ENCODE peak calls at places on chromosomes 12 and 14, in four cellular contexts. H, Q, T and A are unnamed samples.

GRCh38 chr12:23096321-23096720 is 471.4 kb downstream of the ETNK1 start:
- DNase-seq in H (no peak), Q (no peak), T (no peak), A (no peak)

GRCh38 chr14:40989260-40989659 is 617.4 kb upstream of the LRFN5 start:
- DNase-seq in H (no peak), Q (no peak), T (no peak), A (no peak)

GRCh38 chr14:66117600-66117999 is 368.6 kb upstream of the CCDC196 start:
- DNase-seq in H (no peak), Q (no peak), T (no peak), A (no peak)

GRCh38 chr12:55220725-55221124 is at the start of gene OR10A7:
- DNase-seq in H (no peak), Q (no peak), T (no peak), A (no peak)

GRCh38 chr14:68248481-68249255 is 429.1 kb downstream of the RAD51B start:
- DNase-seq in H (peak; percentile 37), Q (peak; percentile 73), T (peak; percentile 64), A (no peak)

GRCh38 chr12:48159976-48160525 is 2.7 kb upstream of the ASB8 start:
- DNase-seq in H (no peak), Q (no peak), T (no peak), A (no peak)

GRCh38 chr14:58796636-58797429 is 159.1 kb downstream of the DACT1 start:
- DNase-seq in H (no peak), Q (no peak), T (no peak), A (peak; percentile 62)

GRCh38 chr12:44709166-44709565 is 166.9 kb downstream of the NELL2 start:
- DNase-seq in H (no peak), Q (no peak), T (no peak), A (no peak)

GRCh38 chr14:67943947-67944346 is 124.4 kb downstream of the RAD51B start:
- DNase-seq in H (peak; percentile 70), Q (peak; percentile 92), T (peak; percentile 83), A (peak; percentile 76)

GRCh38 chr12:59977779-59978178 is 381.9 kb downstream of the SLC16A7 start:
- DNase-seq in H (no peak), Q (no peak), T (no peak), A (no peak)

GRCh38 chr12:52616680-52617402 is 1.5 kb downstream of the KRT73 start:
- DNase-seq in H (no peak), Q (no peak), T (no peak), A (no peak)

GRCh38 chr14:100914597-100915021 is 11.1 kb upstream of the RTL1 start:
- DNase-seq in H (no peak), Q (no peak), T (no peak), A (no peak)

GRCh38 chr12:14771651-14772137 is 31.6 kb downstream of the WBP11 start:
- DNase-seq in H (no peak), Q (no peak), T (no peak), A (no peak)

GRCh38 chr12:16277585-16277984 is at the start of gene SLC15A5:
- DNase-seq in H (no peak), Q (no peak), T (no peak), A (no peak)

GRCh38 chr12:110733089-110733715 is 9.5 kb downstream of the PPP1CC start:
- DNase-seq in H (peak; percentile 39), Q (no peak), T (no peak), A (no peak)

GRCh38 chr14:101022121-101022520 is 118.6 kb upstream of the RTL1 start:
- DNase-seq in H (peak; percentile 3), Q (no peak), T (no peak), A (no peak)

GRCh38 chr12:3718100-3718499 is 34.8 kb downstream of the CRACR2A start:
- DNase-seq in H (no peak), Q (no peak), T (no peak), A (peak; percentile 45)

GRCh38 chr12:113101751-113102150 is 33.8 kb downstream of the RASAL1 start:
- DNase-seq in H (no peak), Q (no peak), T (no peak), A (no peak)

GRCh38 chr14:79016828-79017505 is 846.8 kb downstream of the NRXN3 start:
- DNase-seq in H (no peak), Q (no peak), T (no peak), A (no peak)

GRCh38 chr14:96888158-96888557 is 91.0 kb downstream of the VRK1 start:
- DNase-seq in H (no peak), Q (no peak), T (no peak), A (no peak)

GRCh38 chr12:28057856-28058615 is 85.5 kb upstream of the PTHLH start:
- DNase-seq in H (no peak), Q (no peak), T (no peak), A (no peak)

GRCh38 chr12:68037616-68038255 is 48.5 kb downstream of the IFNG-AS1 start:
- DNase-seq in H (no peak), Q (peak; percentile 15), T (no peak), A (no peak)

GRCh38 chr12:68043446-68043845 is 54.2 kb downstream of the IFNG-AS1 start:
- DNase-seq in H (no peak), Q (peak; percentile 36), T (no peak), A (no peak)

GRCh38 chr12:68038650-68039049 is 49.4 kb downstream of the IFNG-AS1 start:
- DNase-seq in H (no peak), Q (no peak), T (no peak), A (no peak)

GRCh38 chr12:68042212-68042699 is 53.0 kb downstream of the IFNG-AS1 start:
- DNase-seq in H (no peak), Q (peak; percentile 44), T (no peak), A (no peak)

DNA sequence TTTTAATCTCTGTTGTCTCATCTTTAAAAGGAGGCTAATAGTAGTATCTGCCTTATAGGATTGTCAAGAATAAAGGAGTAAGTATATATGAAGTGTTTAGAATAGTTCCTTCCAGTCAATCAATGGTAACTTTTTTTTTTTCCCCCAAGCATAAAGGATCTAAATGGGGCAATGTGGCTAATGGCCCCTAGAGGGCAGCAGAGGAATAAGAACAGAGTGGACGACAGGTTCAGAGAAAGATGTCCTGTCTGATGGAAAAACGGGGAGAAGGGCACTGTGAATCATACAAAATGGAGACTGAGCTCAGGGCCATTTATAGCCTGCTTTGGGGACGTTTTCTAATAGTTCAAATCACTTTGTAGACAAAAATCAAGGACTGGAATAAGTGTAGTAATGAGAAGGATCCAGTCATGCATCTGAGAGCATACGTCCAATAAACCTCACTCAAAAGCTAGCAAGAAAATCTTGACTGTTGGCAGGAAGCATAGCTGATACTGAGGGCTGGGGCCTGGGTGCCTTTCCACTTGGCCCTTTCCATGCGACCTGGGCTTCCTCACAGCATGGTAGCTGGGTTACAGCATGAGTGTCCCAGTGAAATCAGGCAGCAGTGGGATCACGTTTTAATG is 51.3 kb downstream of the IFNG-AS1 start:
- DNase-seq in H (peak; percentile 67), Q (peak; percentile 85), T (peak; percentile 80), A (peak; percentile 34)
- H3K4me3 ChIP-seq in H (no peak overlapping the region), Q (no peak overlapping the region), T (no peak overlapping the region), A (no peak overlapping the region)

DNA sequence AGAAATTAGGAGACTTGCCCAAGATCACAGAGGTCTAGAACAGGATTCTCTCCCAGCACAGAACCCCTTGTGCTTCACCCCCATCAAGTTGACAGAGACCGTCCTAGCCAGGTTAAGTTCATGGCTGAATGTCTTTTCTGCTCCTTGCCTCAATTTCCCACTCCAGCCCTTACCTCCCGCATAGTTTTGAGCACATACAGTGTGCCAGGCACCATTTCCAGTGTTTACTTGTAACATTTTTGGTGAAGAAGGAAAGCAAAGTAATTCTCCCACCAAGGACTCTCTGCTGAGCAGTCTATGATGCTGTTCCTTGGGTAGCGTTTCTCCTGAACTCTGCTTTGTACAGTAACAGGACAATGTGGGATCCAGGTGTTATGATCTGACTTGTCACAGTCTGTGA is 1.2 kb downstream of the ABHD4 start:
- DNase-seq in H (no peak), Q (no peak), T (no peak), A (no peak)
- H3K4me3 ChIP-seq in H (peak overlapping the region; percentile 74), Q (peak overlapping the region; percentile 83), T (no peak overlapping the region), A (peak overlapping the region; percentile 10)

GRCh38 chr12:19485240-19485639 is 45.9 kb downstream of the AEBP2 start:
- DNase-seq in H (no peak), Q (no peak), T (no peak), A (no peak)
- H3K4me3 ChIP-seq in H (no peak overlapping the region), Q (no peak overlapping the region), T (no peak overlapping the region), A (no peak overlapping the region)

GRCh38 chr14:23353433-23353780 is 720 bp upstream of the SLC22A17 start:
- DNase-seq in H (no peak), Q (no peak), T (no peak), A (no peak)

GRCh38 chr14:23351681-23352505 is 794 bp downstream of the SLC22A17 start:
- DNase-seq in H (no peak), Q (no peak), T (peak; percentile 41), A (no peak)

GRCh38 chr14:23354990-23355389 is 2.3 kb upstream of the SLC22A17 start:
- DNase-seq in H (no peak), Q (no peak), T (no peak), A (no peak)

GRCh38 chr14:23356036-23356435 is 3.3 kb upstream of the SLC22A17 start:
- DNase-seq in H (no peak), Q (no peak), T (no peak), A (no peak)

GRCh38 chr14:23352506-23353432 is at the start of gene SLC22A17:
- DNase-seq in H (peak; percentile 61), Q (no peak), T (peak; percentile 82), A (peak; percentile 56)
- H3K4me3 ChIP-seq in H (peak within 1 kb of the TSS; percentile 63), Q (no peak within 1 kb of the TSS), T (peak within 1 kb of the TSS; percentile 92), A (peak within 1 kb of the TSS; percentile 64)

GRCh38 chr12:117007618-117008017 is 91.6 kb downstream of the TESC start:
- DNase-seq in H (no peak), Q (no peak), T (no peak), A (no peak)

GRCh38 chr12:117013726-117014125 is 85.5 kb downstream of the TESC start:
- DNase-seq in H (no peak), Q (no peak), T (no peak), A (no peak)

GRCh38 chr12:117012189-117012805 is 86.9 kb downstream of the TESC start:
- DNase-seq in H (no peak), Q (peak; percentile 60), T (no peak), A (no peak)

GRCh38 chr12:117009759-117010158 is 89.5 kb downstream of the TESC start:
- DNase-seq in H (no peak), Q (no peak), T (no peak), A (no peak)

DNA sequence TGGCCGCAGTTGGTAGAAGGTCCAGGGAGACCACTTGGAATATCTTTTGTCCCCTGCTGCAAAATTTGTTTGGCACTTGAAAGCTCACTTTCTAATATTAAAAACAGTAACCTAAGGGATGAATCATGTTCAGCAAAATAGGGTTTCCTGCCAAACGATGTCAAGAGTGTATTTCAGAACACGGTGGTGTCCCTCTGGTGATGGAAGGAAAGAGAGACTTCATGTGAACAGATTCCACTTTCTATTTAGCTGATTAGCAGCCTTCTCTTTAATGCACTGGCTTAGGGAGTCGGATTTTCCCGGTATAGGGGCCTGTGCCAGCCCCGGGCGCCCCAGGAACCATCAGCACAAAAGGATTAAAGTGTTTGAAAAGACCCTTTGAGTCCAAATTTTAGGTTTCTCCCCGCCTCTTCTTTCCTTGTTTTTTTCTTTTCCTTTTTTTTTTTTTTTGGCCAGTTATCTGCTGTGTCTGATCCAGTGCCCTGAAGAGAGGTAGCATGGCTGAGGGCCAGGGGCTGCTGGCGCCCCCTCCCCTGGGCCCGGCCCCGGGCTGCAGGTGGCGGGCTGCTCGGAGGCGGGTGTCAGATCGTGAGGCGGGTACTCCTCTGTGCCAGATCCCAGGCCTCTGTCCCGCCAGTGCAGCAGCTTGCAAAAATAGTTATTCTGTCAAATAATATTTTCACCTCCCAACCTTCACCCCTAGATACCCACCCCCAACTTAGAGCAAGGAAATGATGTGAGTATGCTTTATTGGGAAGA is 88.3 kb downstream of the TESC start:
- DNase-seq in H (no peak), Q (no peak), T (no peak), A (no peak)
- H3K4me3 ChIP-seq in H (no peak overlapping the region), Q (no peak overlapping the region), T (no peak overlapping the region), A (no peak overlapping the region)